ENCODE peak calls at places on chromosomes 3 and 15, in nine cellular contexts. Z is pancreas, R is lower lobe of right lung, T is neural progenitor cell, H is OCI-LY7, A is vagina, W is K562, S is left ventricle myocardium inferior, G is lung. V is an unnamed sample.

GRCh38 chr15:23648920-23649515 is 1.4 kb upstream of the MAGEL2 start:
- DNase-seq in Z (peak; percentile 46), R (peak; percentile 47), W (peak; percentile 51), T (peak; percentile 69), A (no peak), G (no peak), S (no peak), H (peak; percentile 20), V (peak; percentile 64)

GRCh38 chr3:11969986-11970385 is 34.2 kb upstream of the SYN2 start:
- DNase-seq in S (no peak), A (no peak), G (no peak), Z (no peak), T (peak; percentile 4), W (no peak), H (no peak), R (no peak), V (no peak)

GRCh38 chr3:162769559-162769958 is 1273.0 kb downstream of the OTOL1 start:
- DNase-seq in T (no peak), W (no peak), A (no peak), H (no peak), Z (no peak), R (no peak), G (no peak), S (no peak), V (no peak)

GRCh38 chr3:82262193-82262592 is 500.7 kb upstream of the GBE1 start:
- DNase-seq in Z (no peak), R (no peak), H (no peak), A (no peak), W (no peak), T (no peak), G (no peak), S (no peak), V (no peak)

GRCh38 chr3:126345641-126346460 is 11.4 kb downstream of the KLF15 start:
- DNase-seq in R (peak; percentile 37), T (no peak), A (no peak), Z (peak; percentile 20), W (no peak), H (no peak), S (no peak), G (no peak), V (no peak)

GRCh38 chr3:185207931-185208746 is 45.7 kb downstream of the EHHADH start:
- DNase-seq in H (peak; percentile 23), A (no peak), T (peak; percentile 35), S (no peak), Z (no peak), G (no peak), W (no peak), R (no peak), V (no peak)

GRCh38 chr15:63495780-63496179 is 8.6 kb upstream of the USP3 start:
- DNase-seq in A (no peak), G (no peak), Z (no peak), W (no peak), T (no peak), R (no peak), S (no peak), H (no peak), V (peak; percentile 40)

GRCh38 chr15:66290518-66290917 is 2.9 kb upstream of the DIS3L start:
- DNase-seq in R (no peak), T (no peak), A (no peak), S (no peak), H (no peak), Z (no peak), W (no peak), G (no peak), V (no peak)

GRCh38 chr3:24972491-24972890 is 455.6 kb upstream of the RARB start:
- DNase-seq in H (no peak), T (no peak), G (no peak), S (no peak), A (no peak), W (no peak), R (no peak), Z (no peak), V (no peak)

GRCh38 chr3:196422976-196423781 is 9.0 kb downstream of the UBXN7 start:
- DNase-seq in T (no peak), H (no peak), G (no peak), W (no peak), A (no peak), S (peak; percentile 89), R (peak; percentile 53), Z (peak; percentile 71), V (peak; percentile 93)

GRCh38 chr15:58746174-58746573 is 3.3 kb downstream of the ADAM10 start:
- DNase-seq in H (no peak), T (no peak), R (no peak), G (no peak), W (no peak), Z (no peak), A (no peak), S (no peak), V (no peak)

GRCh38 chr3:51386159-51386851 is 1.2 kb downstream of the MANF start:
- DNase-seq in T (no peak), G (peak; percentile 24), R (no peak), A (peak; percentile 37), H (peak; percentile 37), S (no peak), W (no peak), Z (no peak), V (no peak)

GRCh38 chr3:51390186-51390585 is 899 bp upstream of the RBM15B start:
- DNase-seq in A (peak; percentile 70), H (no peak), T (no peak), S (no peak), R (no peak), Z (no peak), W (no peak), G (peak; percentile 27), V (no peak)

GRCh38 chr3:51386852-51387229 is 1.8 kb downstream of the MANF start:
- DNase-seq in Z (no peak), G (no peak), H (no peak), W (no peak), S (no peak), R (no peak), A (peak; percentile 31), T (no peak), V (no peak)

GRCh38 chr3:51389423-51390183 is 1.5 kb upstream of the RBM15B start:
- DNase-seq in R (peak; percentile 73), T (peak; percentile 81), S (peak; percentile 50), G (peak; percentile 49), A (peak; percentile 85), Z (peak; percentile 53), H (peak; percentile 77), W (peak; percentile 25), V (peak; percentile 64)

DNA sequence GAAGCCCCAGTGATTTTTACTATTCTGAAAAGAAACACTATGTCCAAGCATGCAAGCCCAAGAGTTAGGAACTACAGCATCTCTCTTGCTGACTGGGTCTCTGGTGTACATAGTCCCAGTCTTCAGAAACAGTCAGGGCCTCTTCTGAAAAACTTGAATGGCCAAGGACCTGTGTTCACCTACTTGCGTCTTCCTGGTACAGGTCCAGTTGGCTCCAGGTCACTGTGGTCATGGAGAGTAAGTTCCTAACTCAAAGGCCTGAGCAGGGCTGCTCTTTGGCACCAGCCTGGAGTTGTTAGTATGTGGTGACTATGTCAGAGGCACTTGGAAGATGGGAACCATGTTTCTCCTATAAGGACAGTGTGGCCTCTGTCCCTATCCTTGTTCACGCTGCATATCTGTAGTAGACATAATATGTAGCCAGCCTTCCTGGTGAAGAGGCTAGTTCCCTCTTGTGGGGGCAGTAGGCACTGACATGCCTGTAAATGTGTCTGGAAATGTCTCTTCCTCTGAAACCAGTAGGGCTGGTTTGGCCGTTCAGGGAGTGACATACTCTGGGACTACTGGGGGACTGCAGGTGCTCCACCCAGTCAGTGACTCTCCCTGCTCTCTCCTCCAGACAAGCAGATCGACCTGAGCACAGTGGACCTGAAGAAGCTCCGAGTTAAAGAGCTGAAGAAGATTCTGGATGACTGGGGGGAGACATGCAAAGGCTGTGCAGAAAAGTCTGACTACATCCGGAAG is 2.6 kb upstream of the RBM15B start:
- DNase-seq in W (no peak), Z (no peak), R (no peak), A (peak; percentile 96), T (no peak), S (no peak), G (peak; percentile 32), H (peak; percentile 40), V (peak; percentile 24)
- TF ChIP-seq CTCF in W (peak; percentile 28), Z (no peak), R (peak; percentile 13), A (no peak), T (peak; percentile 11), S (no peak), G (no peak), H (no peak), V (peak; percentile 50)

GRCh38 chr15:90231028-90232017 is 2.4 kb downstream of the CIB1 start:
- DNase-seq in R (peak; percentile 79), W (no peak), G (peak; percentile 51), Z (peak; percentile 43), H (peak; percentile 83), A (no peak), S (no peak), T (no peak), V (no peak)
- H3K4me3 ChIP-seq in R (peak overlapping the region; percentile 10), W (peak overlapping the region; percentile 78), G (no peak overlapping the region), Z (peak overlapping the region; percentile 60), H (peak overlapping the region; percentile 79), A (no peak overlapping the region), S (no peak overlapping the region), T (no peak overlapping the region), V (no peak overlapping the region)

GRCh38 chr3:174681784-174682183 is 177.3 kb upstream of the NAALADL2 start:
- DNase-seq in W (no peak), Z (no peak), R (no peak), H (no peak), G (no peak), A (no peak), S (no peak), T (no peak), V (no peak)
- H3K4me1 ChIP-seq in W (no peaks in the 10 kb centered on the region), Z (no peaks in the 10 kb centered on the region), R (no peaks in the 10 kb centered on the region), H (no peaks in the 10 kb centered on the region), G (no peaks in the 10 kb centered on the region), A (no peaks in the 10 kb centered on the region), S (no peaks in the 10 kb centered on the region), T (no peaks in the 10 kb centered on the region), V (no peaks in the 10 kb centered on the region)

GRCh38 chr3:106209482-106209881 is 340.7 kb upstream of the CBLB start:
- DNase-seq in W (no peak), S (no peak), R (no peak), G (no peak), T (no peak), H (no peak), Z (no peak), A (no peak), V (no peak)

GRCh38 chr3:106210923-106211322 is 342.1 kb upstream of the CBLB start:
- DNase-seq in A (no peak), T (no peak), S (no peak), R (no peak), H (no peak), W (no peak), G (no peak), Z (no peak), V (no peak)

GRCh38 chr3:106208266-106208665 is 339.5 kb upstream of the CBLB start:
- DNase-seq in H (no peak), A (no peak), S (no peak), W (no peak), Z (no peak), T (no peak), G (no peak), R (no peak), V (no peak)

GRCh38 chr3:106206613-106207012 is 337.8 kb upstream of the CBLB start:
- DNase-seq in S (no peak), W (no peak), R (no peak), Z (no peak), T (no peak), H (no peak), A (no peak), G (no peak), V (no peak)

DNA sequence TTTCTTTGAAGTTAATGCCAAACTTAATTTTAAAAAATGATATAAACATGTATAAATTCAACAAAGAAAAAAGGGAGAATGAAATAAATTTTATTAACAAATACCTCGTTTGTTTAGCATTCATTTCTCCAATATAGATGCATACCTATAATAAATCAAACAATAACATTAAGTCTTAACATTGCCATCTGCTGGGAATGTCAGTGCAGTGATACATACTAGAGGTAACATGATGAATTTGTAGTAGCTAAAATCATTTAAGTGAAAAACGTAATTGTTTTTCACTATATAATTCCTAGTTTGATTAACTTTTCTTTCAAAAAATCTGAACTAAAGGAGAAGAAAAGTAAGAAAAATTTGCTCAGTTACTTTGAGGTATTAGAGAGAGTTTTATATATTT is 340.2 kb upstream of the CBLB start:
- DNase-seq in R (no peak), H (no peak), Z (no peak), G (no peak), S (no peak), A (no peak), T (no peak), W (no peak), V (peak; percentile 21)
- TF ChIP-seq CTCF in R (no peak), H (peak; percentile 48), Z (no peak), G (no peak), S (peak; percentile 57), A (no peak), T (no peak), W (no peak), V (peak; percentile 42)